ENCODE peak calls at places on chromosomes 11 and 22, in six cellular contexts. W is endothelial cell, H is WTC11, C is GM13976, L is glutamatergic neuron, V is H1. A is an unnamed sample.

GRCh38 chr11:72684236-72684912 is 10.2 kb upstream of the PDE2A start:
- DNase-seq in H (peak; percentile 48), L (peak; percentile 81), V (no peak), W (peak; percentile 63), C (peak; percentile 85), A (peak; percentile 23)

GRCh38 chr22:50665212-50665611 is 7.4 kb upstream of the SHANK3 start:
- DNase-seq in H (no peak), W (no peak), V (no peak), C (no peak), L (no peak), A (no peak)

GRCh38 chr11:59102259-59102765 is 4.7 kb upstream of the FAM111B start:
- DNase-seq in H (peak; percentile 86), C (peak; percentile 74), W (peak; percentile 67), V (no peak), L (peak; percentile 76), A (no peak)

GRCh38 chr22:46894081-46894671 is 131.7 kb downstream of the TBC1D22A start:
- DNase-seq in H (no peak), C (no peak), L (no peak), V (no peak), W (no peak), A (no peak)

GRCh38 chr11:102347526-102348331 is 715 bp downstream of the BIRC2 start:
- DNase-seq in C (peak; percentile 32), L (no peak), H (no peak), V (no peak), W (no peak), A (no peak)

GRCh38 chr11:1276061-1276790 is 33.2 kb downstream of the TOLLIP start:
- DNase-seq in V (no peak), L (no peak), W (no peak), H (no peak), C (no peak), A (no peak)

GRCh38 chr22:40499187-40499753 is 128.9 kb downstream of the SGSM3 start:
- DNase-seq in V (peak; percentile 10), L (no peak), W (no peak), C (peak; percentile 48), H (no peak), A (no peak)

GRCh38 chr22:37172266-37173245 is 15.5 kb downstream of the C1QTNF6 start:
- DNase-seq in W (no peak), V (no peak), L (peak; percentile 10), C (no peak), H (peak; percentile 8), A (peak; percentile 1)

GRCh38 chr11:88377661-88378060 is 40.1 kb upstream of the CTSC start:
- DNase-seq in L (no peak), W (no peak), C (no peak), V (no peak), H (no peak), A (no peak)

GRCh38 chr22:27170491-27170890 is 513.1 kb downstream of the MIAT start:
- DNase-seq in L (no peak), V (no peak), H (no peak), C (no peak), W (no peak), A (no peak)

GRCh38 chr11:109795234-109795633 is 298.0 kb upstream of the ZC3H12C start:
- DNase-seq in C (no peak), V (no peak), W (no peak), H (no peak), L (no peak), A (no peak)

GRCh38 chr22:16989915-16990314 is 18.1 kb downstream of the GAB4 start:
- DNase-seq in H (no peak), W (no peak), L (no peak), V (no peak), C (no peak), A (no peak)

GRCh38 chr11:19723572-19724342 is 11.1 kb downstream of the NAV2 start:
- DNase-seq in V (no peak), H (no peak), L (peak; percentile 41), C (no peak), W (no peak), A (peak; percentile 29)

GRCh38 chr22:19035474-19036228 is 86.6 kb downstream of the DGCR2 start:
- DNase-seq in W (no peak), H (peak; percentile 72), L (no peak), V (no peak), C (no peak), A (no peak)

GRCh38 chr11:100550910-100551309 is 136.2 kb upstream of the ARHGAP42 start:
- DNase-seq in W (no peak), C (no peak), V (no peak), L (no peak), H (no peak), A (no peak)

GRCh38 chr11:104254347-104254746 is 90.4 kb upstream of the PDGFD start:
- DNase-seq in W (peak; percentile 77), C (no peak), V (peak; percentile 65), H (peak; percentile 85), L (peak; percentile 68), A (no peak)

GRCh38 chr22:25661067-25661466 is 80.9 kb upstream of the MYO18B start:
- DNase-seq in V (no peak), L (no peak), H (no peak), C (no peak), W (no peak), A (no peak)

GRCh38 chr11:84714316-84714780 is 912.8 kb downstream of the DLG2 start:
- DNase-seq in H (peak; percentile 87), V (no peak), W (peak; percentile 79), C (peak; percentile 35), L (peak; percentile 33), A (no peak)

GRCh38 chr22:40410731-40411505 is 40.5 kb downstream of the SGSM3 start:
- DNase-seq in W (no peak), H (no peak), C (no peak), L (no peak), V (no peak), A (no peak)

GRCh38 chr11:94895451-94895850 is 77.9 kb downstream of the CWC15 start:
- DNase-seq in C (no peak), H (no peak), W (no peak), L (no peak), V (no peak), A (no peak)

GRCh38 chr11:121141051-121141450 is 40.0 kb downstream of the TECTA start:
- DNase-seq in C (no peak), W (no peak), L (no peak), H (no peak), V (no peak), A (no peak)

GRCh38 chr22:39446239-39446721 is 10.5 kb upstream of the MGAT3 start:
- DNase-seq in W (no peak), V (no peak), L (no peak), H (peak; percentile 64), C (peak; percentile 83), A (no peak)

GRCh38 chr11:27124514-27125264 is 84.1 kb downstream of the BBOX1 start:
- DNase-seq in L (no peak), H (no peak), W (no peak), C (no peak), V (no peak), A (no peak)
- TF ChIP-seq CTCF in L (no peak), H (no peak), W (no peak), C (no peak), V (no peak), A (no peak)

GRCh38 chr11:128057786-128058395 is 529.5 kb downstream of the ETS1 start:
- DNase-seq in H (no peak), L (no peak), W (no peak), C (no peak), V (no peak), A (no peak)

GRCh38 chr11:128055576-128056217 is 531.7 kb downstream of the ETS1 start:
- DNase-seq in H (no peak), C (no peak), W (no peak), V (no peak), L (no peak), A (no peak)

GRCh38 chr11:128048121-128048520 is 539.2 kb downstream of the ETS1 start:
- DNase-seq in H (no peak), W (no peak), V (no peak), L (no peak), C (no peak), A (no peak)

GRCh38 chr11:128054323-128054910 is 532.9 kb downstream of the ETS1 start:
- DNase-seq in V (no peak), H (no peak), C (no peak), W (no peak), L (no peak), A (no peak)

GRCh38 chr11:128052912-128053641 is 534.3 kb downstream of the ETS1 start:
- DNase-seq in C (no peak), V (no peak), H (no peak), W (no peak), L (no peak), A (no peak)
- TF ChIP-seq CTCF in C (no peak), V (no peak), H (no peak), W (no peak), L (no peak), A (no peak)

DNA sequence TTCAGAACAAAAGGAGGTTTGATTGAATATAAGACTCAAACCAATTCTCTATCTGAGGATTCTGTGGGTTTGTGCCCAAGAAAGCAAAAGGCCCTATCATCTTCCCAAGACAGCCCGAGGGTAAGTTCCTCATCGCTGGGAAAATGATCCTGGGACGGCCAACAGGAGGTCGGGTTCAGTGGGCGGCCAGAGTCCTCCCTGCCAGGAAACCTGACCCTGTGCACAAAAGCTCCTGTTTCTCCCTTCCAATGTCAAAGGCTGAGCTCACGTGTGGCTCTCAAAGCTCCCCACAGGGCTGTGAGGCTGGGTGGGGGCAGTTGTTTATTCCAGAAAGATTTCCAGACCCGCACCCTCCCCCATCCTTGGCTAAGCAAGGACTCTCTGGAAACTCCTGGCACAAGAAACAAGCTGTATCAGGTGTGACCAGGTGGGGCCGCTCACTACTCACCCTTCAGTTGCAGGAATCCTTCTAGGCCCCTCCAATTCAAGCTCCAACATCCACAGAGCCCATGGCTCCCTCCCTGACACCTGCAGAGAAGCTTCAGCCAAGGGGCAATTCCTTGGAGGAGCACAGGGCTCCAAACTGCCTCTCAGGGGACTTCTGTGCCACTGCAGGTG is 131.9 kb downstream of the SHANK2 start:
- DNase-seq in V (peak; percentile 73), C (no peak), H (peak; percentile 84), W (peak; percentile 54), L (no peak), A (no peak)
- TF ChIP-seq CTCF in V (peak; percentile 79), C (no peak), H (no peak), W (peak; percentile 34), L (no peak), A (no peak)

DNA sequence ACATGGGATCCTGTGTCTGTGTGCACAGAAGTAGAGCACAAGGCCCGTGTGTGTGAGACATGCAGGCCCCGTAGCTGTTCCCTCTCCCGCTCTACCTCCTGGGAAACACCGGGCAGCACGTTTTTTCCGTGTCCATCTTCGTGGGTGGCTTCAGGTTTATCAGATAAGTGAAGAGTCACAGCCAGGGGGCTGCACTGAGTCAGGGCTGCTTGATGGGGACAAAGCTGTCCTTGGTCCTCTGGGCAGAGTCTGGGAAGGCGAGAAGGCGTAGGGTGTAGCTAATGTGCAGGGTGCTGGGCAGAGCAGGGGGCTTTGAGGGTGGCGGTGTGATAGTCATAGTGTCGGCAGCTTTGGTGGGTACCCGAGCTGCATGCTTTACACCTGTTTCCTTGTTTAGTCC is 23.7 kb downstream of the INCENP start:
- DNase-seq in L (no peak), H (peak; percentile 13), V (no peak), W (no peak), C (no peak), A (peak; percentile 11)
- TF ChIP-seq CTCF in L (no peak), H (no peak), V (peak; percentile 3), W (no peak), C (no peak), A (no peak)